ENCODE peak calls at places on chromosomes 16 and 17, in seven cellular contexts. B, J, W, G, D, Z and N are unnamed samples.

GRCh38 chr17:49986396-49987289 is 8.4 kb downstream of the DLX3 start:
- DNase-seq in B (no peak), J (no peak), Z (no peak), G (no peak), D (no peak), W (peak; percentile 26), N (no peak)

GRCh38 chr16:89918453-89919347 is at the start of gene MC1R:
- DNase-seq in Z (no peak), W (peak; percentile 72), J (peak; percentile 88), D (no peak), G (peak; percentile 26), B (peak; percentile 90), N (no peak)

GRCh38 chr16:80317132-80318098 is 223.4 kb upstream of the DYNLRB2 start:
- DNase-seq in B (peak; percentile 13), G (no peak), Z (no peak), J (peak; percentile 16), W (peak; percentile 27), D (no peak), N (no peak)

GRCh38 chr17:62092784-62093183 is 27.7 kb upstream of the MED13 start:
- DNase-seq in J (no peak), D (no peak), Z (no peak), W (no peak), B (no peak), G (no peak), N (no peak)

GRCh38 chr17:74513987-74514631 is 17.2 kb downstream of the CD300LB start:
- DNase-seq in Z (peak; percentile 73), B (peak; percentile 32), J (peak; percentile 40), W (no peak), G (peak; percentile 88), D (no peak), N (no peak)

GRCh38 chr17:62064029-62064790 is 868 bp downstream of the MED13 start:
- DNase-seq in J (no peak), Z (no peak), D (no peak), G (no peak), W (no peak), B (no peak), N (peak; percentile 36)

GRCh38 chr17:32319548-32319905 is 22.4 kb downstream of the C17orf75 start:
- DNase-seq in D (peak; percentile 47), J (peak; percentile 59), B (peak; percentile 90), Z (peak; percentile 55), G (peak; percentile 38), W (peak; percentile 89), N (peak; percentile 79)

GRCh38 chr17:4230142-4230541 is 33.6 kb downstream of the ANKFY1 start:
- DNase-seq in W (no peak), D (no peak), G (peak; percentile 31), J (no peak), Z (no peak), B (no peak), N (peak; percentile 45)

GRCh38 chr17:45374501-45374900 is 57.7 kb upstream of the MAP3K14 start:
- DNase-seq in G (no peak), D (no peak), W (no peak), Z (no peak), B (no peak), J (no peak), N (no peak)

GRCh38 chr16:66549284-66550131 is at the start of gene TK2:
- DNase-seq in Z (no peak), W (peak; percentile 91), J (peak; percentile 37), D (no peak), B (peak; percentile 85), G (no peak), N (peak; percentile 43)

DNA sequence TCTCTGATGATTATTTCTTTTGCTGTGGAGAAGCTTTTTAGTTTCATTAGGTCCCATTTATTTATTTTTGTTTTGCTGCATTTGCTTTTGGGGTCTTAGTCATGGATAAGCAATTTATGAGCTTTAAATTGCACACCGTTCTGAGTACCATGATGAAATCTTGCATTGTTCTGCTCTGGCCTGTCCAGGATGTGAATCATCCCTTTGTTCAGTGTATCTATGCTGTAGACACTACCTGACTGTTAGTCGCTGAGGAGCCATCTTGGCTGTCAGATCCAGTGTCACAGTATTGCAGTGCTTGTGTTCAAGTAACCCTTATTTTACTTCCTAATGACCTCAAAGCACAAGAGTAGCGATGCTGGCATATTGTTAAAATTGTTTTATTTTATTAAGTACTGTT is 218.0 kb upstream of the CNTNAP4 start:
- DNase-seq in J (no peak), G (no peak), Z (no peak), W (no peak), D (no peak), B (no peak), N (no peak)
- TF ChIP-seq JUND in J (no peak), G (no peak), Z (no peak), W (no peak), D (no peak), B (no peak), N (no peak)

DNA sequence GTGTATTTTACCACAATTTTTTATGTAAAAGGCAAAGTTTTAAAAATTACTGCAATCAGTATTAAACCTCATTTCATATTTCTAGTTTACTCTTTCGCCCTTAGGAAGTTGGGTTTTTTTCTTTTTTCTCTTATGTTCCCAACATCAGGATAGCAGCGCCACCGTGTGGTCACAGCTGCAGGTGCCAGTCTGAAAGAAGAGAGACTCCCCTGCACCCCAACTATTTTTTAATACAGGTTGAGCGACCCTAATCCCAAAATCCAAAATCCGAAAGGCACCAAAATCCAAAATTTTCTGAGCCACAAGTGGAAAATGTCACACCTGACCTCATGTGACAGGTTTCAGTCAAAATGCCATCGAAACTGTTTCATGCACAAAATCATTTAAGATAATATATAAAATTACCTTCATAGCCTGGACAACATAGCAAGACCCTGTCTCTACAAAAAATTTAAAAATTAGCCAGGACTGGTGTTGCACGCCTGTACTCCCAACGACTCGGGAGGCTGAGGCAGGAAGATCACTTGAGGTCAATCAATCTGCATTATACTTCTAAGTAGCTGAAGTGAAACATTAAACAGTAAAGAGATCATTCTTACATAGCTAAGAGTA is 21.8 kb upstream of the ASGR2 start:
- DNase-seq in D (no peak), Z (peak; percentile 33), B (peak; percentile 68), W (peak; percentile 70), J (peak; percentile 63), G (peak; percentile 57), N (peak; percentile 16)
- TF ChIP-seq JUND in D (no peak), Z (no peak), B (no peak), W (no peak), J (no peak), G (no peak), N (no peak)

GRCh38 chr16:84643677-84644076 is 4.6 kb upstream of the KLHL36 start:
- DNase-seq in G (no peak), W (no peak), D (no peak), Z (no peak), B (no peak), J (no peak), N (no peak)
- TF ChIP-seq JUND in G (no peak), W (no peak), D (no peak), Z (no peak), B (no peak), J (no peak), N (no peak)

GRCh38 chr16:59886021-59886420 is 1151.9 kb upstream of the GOT2 start:
- DNase-seq in J (no peak), B (no peak), D (no peak), G (no peak), W (no peak), Z (no peak), N (no peak)
- TF ChIP-seq JUND in J (no peak), B (no peak), D (no peak), G (no peak), W (no peak), Z (no peak), N (no peak)

DNA sequence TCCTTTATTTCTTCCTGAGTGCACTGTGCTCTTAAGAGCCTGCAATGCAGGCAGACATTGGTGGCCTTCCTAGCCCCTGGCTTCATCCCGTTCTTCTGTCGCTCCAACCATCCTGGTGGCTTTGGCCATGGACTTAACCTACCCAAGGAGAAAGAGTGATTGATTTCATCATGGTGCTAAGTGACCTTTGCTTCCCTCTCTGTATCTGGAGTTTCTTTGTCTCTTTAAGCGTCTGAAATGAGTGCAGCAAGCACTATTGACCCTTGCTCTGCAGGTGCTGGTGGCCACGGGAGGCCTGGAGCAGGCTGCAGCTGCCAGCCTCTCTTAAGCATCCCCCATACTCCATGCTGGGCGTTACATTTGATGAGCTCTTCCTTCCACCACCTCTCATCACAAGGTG is 60.5 kb downstream of the RAP1GAP2 start:
- DNase-seq in G (no peak), B (no peak), W (no peak), D (no peak), J (peak; percentile 49), Z (no peak), N (no peak)
- TF ChIP-seq JUND in G (no peak), B (no peak), W (no peak), D (no peak), J (no peak), Z (no peak), N (no peak)

GRCh38 chr17:76135810-76136188 is 5.2 kb downstream of the FOXJ1 start:
- DNase-seq in W (no peak), J (no peak), Z (no peak), B (no peak), D (no peak), G (no peak), N (no peak)
- TF ChIP-seq JUND in W (no peak), J (no peak), Z (no peak), B (no peak), D (no peak), G (no peak), N (no peak)

GRCh38 chr17:69424287-69425041 is 10.0 kb downstream of the MAP2K6 start:
- DNase-seq in J (no peak), G (no peak), W (no peak), Z (no peak), D (no peak), B (no peak), N (no peak)

GRCh38 chr17:69425978-69426377 is 11.5 kb downstream of the MAP2K6 start:
- DNase-seq in Z (no peak), D (no peak), G (no peak), W (no peak), B (no peak), J (no peak), N (no peak)

GRCh38 chr17:69427486-69428197 is 13.1 kb downstream of the MAP2K6 start:
- DNase-seq in G (no peak), W (no peak), Z (no peak), B (no peak), J (no peak), D (no peak), N (no peak)

GRCh38 chr17:69418535-69418934 is 4.0 kb downstream of the MAP2K6 start:
- DNase-seq in B (no peak), J (no peak), Z (no peak), G (no peak), W (no peak), D (no peak), N (no peak)

GRCh38 chr17:69423450-69423849 is 9.0 kb downstream of the MAP2K6 start:
- DNase-seq in W (no peak), D (no peak), J (no peak), Z (no peak), G (no peak), B (no peak), N (no peak)
- TF ChIP-seq JUND in W (no peak), D (no peak), J (no peak), Z (no peak), G (no peak), B (no peak), N (no peak)